ENCODE peak calls at places on chromosomes 5 and 9, in eight cellular contexts. One of them, this sample, is unnamed.

GRCh38 chr9:18061332-18061731 is 412.6 kb upstream of the ADAMTSL1 start:
- DNase-seq in A549: no peak
- DNase-seq in OCI-LY7: no peak
- DNase-seq in HCT116: no peak
- DNase-seq in IMR-90: no peak
- DNase-seq in HepG2: no peak
- DNase-seq in SK-N-SH: no peak
- DNase-seq in K562: no peak
- DNase-seq in this sample: no peak

GRCh38 chr5:107887181-107887580 is 216.4 kb upstream of the EFNA5 start:
- DNase-seq in OCI-LY7: no peak
- DNase-seq in IMR-90: no peak
- DNase-seq in A549: no peak
- DNase-seq in K562: no peak
- DNase-seq in HCT116: no peak
- DNase-seq in SK-N-SH: no peak
- DNase-seq in HepG2: no peak
- DNase-seq in this sample: no peak

GRCh38 chr9:105126233-105126632 is 118.2 kb upstream of the SLC44A1 start:
- DNase-seq in HCT116: no peak
- DNase-seq in OCI-LY7: no peak
- DNase-seq in SK-N-SH: no peak
- DNase-seq in A549: no peak
- DNase-seq in K562: no peak
- DNase-seq in HepG2: no peak
- DNase-seq in IMR-90: peak
- DNase-seq in this sample: peak

GRCh38 chr9:102069969-102070368 is 331.5 kb upstream of the GRIN3A start:
- DNase-seq in HepG2: no peak
- DNase-seq in OCI-LY7: no peak
- DNase-seq in SK-N-SH: no peak
- DNase-seq in A549: no peak
- DNase-seq in HCT116: no peak
- DNase-seq in K562: no peak
- DNase-seq in IMR-90: no peak
- DNase-seq in this sample: no peak

GRCh38 chr5:170080217-170080616 is 25.5 kb upstream of the FOXI1 start:
- DNase-seq in HCT116: no peak
- DNase-seq in A549: no peak
- DNase-seq in HepG2: no peak
- DNase-seq in IMR-90: no peak
- DNase-seq in K562: no peak
- DNase-seq in OCI-LY7: no peak
- DNase-seq in SK-N-SH: no peak
- DNase-seq in this sample: no peak

GRCh38 chr9:74697535-74697934 is 190.2 kb downstream of the TRPM6 start:
- DNase-seq in IMR-90: no peak
- DNase-seq in K562: no peak
- DNase-seq in HCT116: no peak
- DNase-seq in OCI-LY7: no peak
- DNase-seq in A549: no peak
- DNase-seq in HepG2: no peak
- DNase-seq in SK-N-SH: no peak
- DNase-seq in this sample: no peak

GRCh38 chr5:76475936-76476335 is 72.9 kb downstream of the IQGAP2 start:
- DNase-seq in HepG2: no peak
- DNase-seq in K562: no peak
- DNase-seq in A549: no peak
- DNase-seq in SK-N-SH: no peak
- DNase-seq in HCT116: no peak
- DNase-seq in IMR-90: no peak
- DNase-seq in OCI-LY7: no peak
- DNase-seq in this sample: no peak

GRCh38 chr9:105401651-105402050 is 46.2 kb upstream of the FSD1L start:
- DNase-seq in A549: peak
- DNase-seq in IMR-90: peak
- DNase-seq in SK-N-SH: no peak
- DNase-seq in K562: no peak
- DNase-seq in HepG2: no peak
- DNase-seq in HCT116: no peak
- DNase-seq in OCI-LY7: peak
- DNase-seq in this sample: peak

GRCh38 chr9:71105192-71105591 is 16.2 kb downstream of the TRPM3 start:
- DNase-seq in HepG2: no peak
- DNase-seq in A549: no peak
- DNase-seq in SK-N-SH: no peak
- DNase-seq in HCT116: no peak
- DNase-seq in IMR-90: no peak
- DNase-seq in K562: no peak
- DNase-seq in OCI-LY7: no peak
- DNase-seq in this sample: no peak

GRCh38 chr5:134944630-134945029 is 23.1 kb upstream of the CATSPER3 start:
- DNase-seq in A549: no peak
- DNase-seq in OCI-LY7: no peak
- DNase-seq in K562: no peak
- DNase-seq in IMR-90: peak
- DNase-seq in HCT116: no peak
- DNase-seq in SK-N-SH: peak
- DNase-seq in HepG2: no peak
- DNase-seq in this sample: no peak

GRCh38 chr9:99013550-99013949 is 69.8 kb downstream of the COL15A1 start:
- DNase-seq in K562: no peak
- DNase-seq in HCT116: no peak
- DNase-seq in OCI-LY7: no peak
- DNase-seq in A549: no peak
- DNase-seq in HepG2: no peak
- DNase-seq in SK-N-SH: no peak
- DNase-seq in IMR-90: no peak
- DNase-seq in this sample: no peak

DNA sequence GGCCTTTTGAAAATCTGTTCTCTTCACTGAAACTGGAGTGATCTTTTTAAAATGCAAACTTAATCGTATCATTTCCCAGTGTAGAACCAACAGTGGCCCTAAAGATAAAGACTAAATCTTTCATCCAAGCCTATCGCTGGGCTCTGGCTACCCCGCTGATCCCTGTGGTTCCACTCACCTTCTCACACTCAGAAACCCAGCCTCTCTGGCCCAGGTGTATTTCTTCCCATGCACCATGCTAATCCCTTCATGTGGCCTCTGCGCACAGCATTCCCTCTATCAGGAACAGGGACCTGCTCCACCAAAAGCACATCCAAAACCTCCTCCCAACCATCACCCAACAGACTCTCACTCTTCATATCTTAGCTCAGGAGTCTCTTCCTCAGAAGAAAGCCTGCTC is 214.1 kb upstream of the DAPK1 start:
- DNase-seq in SK-N-SH: no peak
- DNase-seq in HCT116: no peak
- DNase-seq in K562: no peak
- DNase-seq in A549: no peak
- DNase-seq in IMR-90: no peak
- DNase-seq in HepG2: no peak
- DNase-seq in OCI-LY7: no peak
- DNase-seq in this sample: no peak
- H3K4me2 ChIP-seq in SK-N-SH: no peak
- H3K4me2 ChIP-seq in HCT116: no peak
- H3K4me2 ChIP-seq in K562: no peak
- H3K4me2 ChIP-seq in A549: no peak
- H3K4me2 ChIP-seq in IMR-90: no peak
- H3K4me2 ChIP-seq in HepG2: no peak
- H3K4me2 ChIP-seq in OCI-LY7: no peak
- H3K4me2 ChIP-seq in this sample: no peak

GRCh38 chr9:21097817-21098216 is 20.1 kb upstream of the IFNB1 start:
- DNase-seq in IMR-90: no peak
- DNase-seq in SK-N-SH: no peak
- DNase-seq in HCT116: no peak
- DNase-seq in K562: no peak
- DNase-seq in HepG2: no peak
- DNase-seq in A549: no peak
- DNase-seq in OCI-LY7: peak
- DNase-seq in this sample: no peak

GRCh38 chr9:21095561-21095960 is 17.8 kb upstream of the IFNB1 start:
- DNase-seq in OCI-LY7: no peak
- DNase-seq in IMR-90: no peak
- DNase-seq in HCT116: no peak
- DNase-seq in K562: no peak
- DNase-seq in A549: no peak
- DNase-seq in HepG2: no peak
- DNase-seq in SK-N-SH: no peak
- DNase-seq in this sample: no peak

GRCh38 chr9:21096172-21096900 is 18.6 kb upstream of the IFNB1 start:
- DNase-seq in OCI-LY7: peak
- DNase-seq in HCT116: no peak
- DNase-seq in HepG2: no peak
- DNase-seq in IMR-90: peak
- DNase-seq in A549: no peak
- DNase-seq in K562: no peak
- DNase-seq in SK-N-SH: no peak
- DNase-seq in this sample: peak

GRCh38 chr9:21102311-21102710 is 24.6 kb upstream of the IFNB1 start:
- DNase-seq in SK-N-SH: no peak
- DNase-seq in K562: no peak
- DNase-seq in A549: no peak
- DNase-seq in OCI-LY7: no peak
- DNase-seq in HCT116: no peak
- DNase-seq in IMR-90: peak
- DNase-seq in HepG2: no peak
- DNase-seq in this sample: peak

DNA sequence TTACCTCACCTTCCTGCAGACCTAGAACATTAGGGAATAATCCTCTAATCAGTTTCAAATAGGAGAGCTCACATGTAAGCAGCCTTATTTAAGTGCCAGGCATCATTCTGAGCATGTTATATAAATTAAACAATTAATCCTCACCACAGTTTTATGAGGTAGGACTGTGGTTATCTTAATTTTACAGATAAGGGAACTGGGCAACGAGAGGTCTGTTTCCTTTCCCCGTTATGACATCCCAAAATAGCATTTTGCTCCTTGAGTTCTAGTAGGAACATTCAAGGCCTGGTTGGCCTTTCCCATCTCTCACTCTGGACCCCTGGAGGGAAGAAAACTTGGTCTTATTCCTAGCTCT is 19.1 kb upstream of the IFNB1 start:
- DNase-seq in OCI-LY7: no peak
- DNase-seq in A549: no peak
- DNase-seq in IMR-90: no peak
- DNase-seq in HepG2: no peak
- DNase-seq in SK-N-SH: no peak
- DNase-seq in K562: no peak
- DNase-seq in HCT116: no peak
- DNase-seq in this sample: no peak
- H3K27ac ChIP-seq in OCI-LY7: no peak
- H3K27ac ChIP-seq in A549: no peak
- H3K27ac ChIP-seq in IMR-90: no peak
- H3K27ac ChIP-seq in HepG2: no peak
- H3K27ac ChIP-seq in SK-N-SH: no peak
- H3K27ac ChIP-seq in K562: no peak
- H3K27ac ChIP-seq in HCT116: no peak
- H3K27ac ChIP-seq in this sample: no peak

DNA sequence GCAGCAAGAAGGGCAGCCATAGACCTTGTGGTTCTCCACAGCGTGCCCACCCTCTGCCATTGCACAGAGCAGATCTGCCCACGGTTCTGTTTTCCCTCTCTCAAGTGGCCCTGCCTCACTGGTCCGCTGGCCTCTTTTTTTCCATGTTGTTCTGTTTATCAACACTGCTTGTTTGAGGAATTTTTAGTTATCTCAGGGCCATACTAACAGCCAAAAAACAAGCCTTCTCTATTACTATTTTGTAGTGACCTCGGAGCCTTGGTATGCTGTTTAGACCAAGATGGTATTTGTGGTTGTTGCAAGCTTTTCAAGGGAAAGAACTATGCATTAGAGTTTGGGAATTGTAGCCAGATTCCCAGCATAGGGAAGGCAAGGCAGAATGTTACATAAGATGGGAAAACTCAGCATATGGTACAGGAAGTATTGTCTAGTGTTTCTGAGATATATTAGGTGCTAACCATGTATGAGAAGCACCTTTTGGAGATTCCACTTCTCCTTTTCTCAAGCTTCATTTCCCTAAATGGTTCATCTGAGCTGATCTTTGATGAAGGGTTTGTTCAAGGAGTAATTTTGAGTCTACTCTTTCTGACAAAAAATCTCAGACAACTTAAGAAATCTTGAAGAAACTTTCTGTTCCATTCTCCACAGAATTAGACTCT is 54.3 kb downstream of the NUP214 start:
- DNase-seq in A549: no peak
- DNase-seq in OCI-LY7: peak
- DNase-seq in IMR-90: peak
- DNase-seq in HCT116: no peak
- DNase-seq in HepG2: no peak
- DNase-seq in SK-N-SH: no peak
- DNase-seq in K562: no peak
- DNase-seq in this sample: peak
- H3K4me2 ChIP-seq in A549: no peak
- H3K4me2 ChIP-seq in OCI-LY7: peak
- H3K4me2 ChIP-seq in IMR-90: peak
- H3K4me2 ChIP-seq in HCT116: no peak
- H3K4me2 ChIP-seq in HepG2: no peak
- H3K4me2 ChIP-seq in SK-N-SH: peak
- H3K4me2 ChIP-seq in K562: no peak
- H3K4me2 ChIP-seq in this sample: peak

DNA sequence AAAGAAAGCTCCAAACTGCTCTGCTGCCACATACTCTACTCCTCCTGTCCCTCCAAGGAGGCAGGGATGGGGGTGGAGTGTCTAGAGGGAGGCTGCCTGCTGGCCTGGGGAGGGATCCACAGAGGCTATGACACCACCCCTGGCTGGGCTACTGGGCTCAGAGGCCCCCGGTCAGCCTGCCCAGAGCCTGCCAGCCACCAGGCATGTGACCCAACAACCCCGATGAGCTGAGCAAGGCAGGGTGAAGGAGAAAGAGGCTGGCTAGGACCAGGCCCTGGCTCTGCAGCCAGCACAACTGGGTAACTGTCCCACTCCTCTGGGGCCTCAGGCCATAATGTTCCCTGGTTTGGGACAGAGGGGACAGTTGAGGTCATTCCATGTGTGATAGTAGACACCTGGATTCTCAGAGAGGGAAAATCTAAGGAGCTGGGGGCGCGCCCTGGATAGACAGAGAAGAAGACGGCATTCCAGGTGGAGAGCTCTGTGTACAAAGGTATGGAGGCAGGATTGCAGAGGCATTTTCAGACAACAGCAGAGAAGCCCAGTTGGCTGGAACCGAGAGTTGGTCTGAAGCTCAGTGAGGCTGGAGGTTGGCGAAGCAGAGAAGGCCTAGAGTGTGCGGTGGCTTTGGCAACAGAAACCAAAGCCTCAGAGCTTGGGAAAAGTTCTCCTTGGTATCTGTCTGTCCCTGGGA is 33.8 kb upstream of the IL17B start:
- DNase-seq in HepG2: no peak
- DNase-seq in SK-N-SH: no peak
- DNase-seq in OCI-LY7: no peak
- DNase-seq in IMR-90: no peak
- DNase-seq in A549: no peak
- DNase-seq in HCT116: no peak
- DNase-seq in K562: no peak
- DNase-seq in this sample: peak
- H3K27ac ChIP-seq in HepG2: no peak
- H3K27ac ChIP-seq in SK-N-SH: peak
- H3K27ac ChIP-seq in OCI-LY7: no peak
- H3K27ac ChIP-seq in IMR-90: peak
- H3K27ac ChIP-seq in A549: peak
- H3K27ac ChIP-seq in HCT116: no peak
- H3K27ac ChIP-seq in K562: no peak
- H3K27ac ChIP-seq in this sample: peak

This sample was measured in GM23248.